ENCODE peak calls at places on chromosomes 3 and 15, in four cellular contexts. L is IMR-90, H is endothelial cell of umbilical vein, U is K562. R is an unnamed sample. For H3K9me1 and H3K27me3, the result is how much of the 10 kb centered on the place peaks cover.

GRCh38 chr15:88890495-88890894 is 4.8 kb downstream of the HAPLN3 start:
- DNase-seq in L (no peak), U (no peak), H (no peak), R (no peak)

GRCh38 chr3:156727519-156728205 is 53.3 kb downstream of the TIPARP start:
- DNase-seq in L (no peak), U (no peak), H (no peak), R (no peak)

GRCh38 chr3:17469520-17469919 is 272.9 kb downstream of the TBC1D5 start:
- DNase-seq in H (no peak), U (no peak), L (no peak), R (no peak)

GRCh38 chr15:42155546-42156265 is 730 bp downstream of the PLA2G4F start:
- DNase-seq in U (peak), H (no peak), L (no peak), R (no peak)

GRCh38 chr3:38107911-38108648 is 28.8 kb downstream of the ACAA1 start:
- DNase-seq in H (no peak), U (no peak), L (no peak), R (no peak)

GRCh38 chr15:94312946-94313345 is 81.6 kb downstream of the MCTP2 start:
- DNase-seq in L (no peak), U (no peak), H (no peak), R (no peak)

GRCh38 chr3:52495777-52496602 is 852 bp downstream of the STAB1 start:
- DNase-seq in U (no peak), L (peak), H (peak), R (no peak)

GRCh38 chr3:160801386-160802118 is 45.5 kb downstream of the PPM1L start:
- DNase-seq in H (no peak), U (no peak), L (peak), R (no peak)

GRCh38 chr3:14223595-14223994 is 45.0 kb downstream of the LSM3 start:
- DNase-seq in H (no peak), U (no peak), L (no peak), R (no peak)

GRCh38 chr3:94259291-94259690 is 196.4 kb downstream of the NSUN3 start:
- DNase-seq in H (no peak), L (no peak), U (no peak), R (no peak)

GRCh38 chr3:47000922-47001730 is 21.7 kb downstream of the NBEAL2 start:
- DNase-seq in L (no peak), H (no peak), U (no peak), R (no peak)

GRCh38 chr3:44342191-44342790 is 3.7 kb downstream of the TCAIM start:
- DNase-seq in U (no peak), H (peak), L (peak), R (no peak)

GRCh38 chr3:41363830-41364523 is 164.7 kb downstream of the CTNNB1 start:
- DNase-seq in H (no peak), L (no peak), U (no peak), R (no peak)
- H3K9me1 ChIP-seq in H (under half), L (under half), U (under half), R (under half)

GRCh38 chr3:120161902-120162301 is 67.7 kb upstream of the GSK3B start:
- DNase-seq in U (no peak), H (no peak), L (no peak), R (no peak)
- H3K27ac ChIP-seq in U (no peak), H (no peak), L (no peak), R (no peak)

GRCh38 chr15:67104453-67104852 is 39.1 kb downstream of the SMAD3 start:
- DNase-seq in U (no peak), L (no peak), H (peak), R (no peak)
- H3K27me3 ChIP-seq in U (under half), L (under half), H (under half), R (under half)

GRCh38 chr3:191761906-191762305 is 300.9 kb downstream of the PYDC2 start:
- DNase-seq in L (no peak), U (no peak), H (no peak), R (no peak)
- H3K9me1 ChIP-seq in L (under half), U (under half), H (under half), R (under half)

GRCh38 chr3:128486692-128487537 is 6.1 kb downstream of the GATA2 start:
- DNase-seq in H (peak), L (peak), U (peak), R (no peak)
- H3K27ac ChIP-seq in H (peak), L (peak), U (peak), R (no peak)